ENCODE peak calls at places on chromosomes 1 and 21, in eight cellular contexts. P is GM12864; L is Calu3; X is T-cell; A is type B pancreatic cell; J is C1 segment of cervical spinal cord; O is retina; K is naive thymus-derived CD4-positive, alpha-beta T cell. U is an unnamed sample.

GRCh38 chr1:43432171-43432860 is 21.4 kb downstream of the HYI start:
- DNase-seq in L (no peak), P (no peak), O (no peak), J (no peak), A (no peak), X (no peak), K (no peak), U (no peak)

GRCh38 chr1:244192336-244192735 is 141.3 kb downstream of the ZBTB18 start:
- DNase-seq in J (no peak), L (no peak), K (no peak), P (no peak), O (no peak), X (no peak), A (no peak), U (no peak)

GRCh38 chr1:48859429-48859828 is 82.7 kb upstream of the BEND5 start:
- DNase-seq in P (no peak), O (no peak), A (no peak), J (no peak), L (no peak), K (no peak), X (no peak), U (no peak)

GRCh38 chr1:118338991-118339390 is 154.0 kb upstream of the SPAG17 start:
- DNase-seq in A (no peak), L (no peak), K (no peak), O (no peak), P (no peak), X (no peak), J (no peak), U (no peak)

GRCh38 chr1:218779341-218779831 is 394.3 kb upstream of the LYPLAL1 start:
- DNase-seq in P (no peak), O (no peak), X (no peak), J (no peak), K (no peak), L (peak), A (no peak), U (no peak)

GRCh38 chr1:55542901-55543504 is 327.8 kb upstream of the USP24 start:
- DNase-seq in L (no peak), A (no peak), O (no peak), J (no peak), K (no peak), P (no peak), X (no peak), U (no peak)

GRCh38 chr1:156421062-156421938 is 52.3 kb downstream of the RHBG start:
- DNase-seq in P (peak), A (peak), K (peak), J (peak), O (peak), X (peak), L (peak), U (peak)

GRCh38 chr21:38999148-38999547 is 184.1 kb downstream of the PSMG1 start:
- DNase-seq in X (no peak), K (no peak), A (no peak), P (no peak), L (no peak), O (no peak), J (no peak), U (no peak)

GRCh38 chr21:27196651-27197050 is 229.8 kb upstream of the ADAMTS5 start:
- DNase-seq in K (no peak), O (no peak), J (no peak), L (no peak), P (no peak), X (no peak), A (no peak), U (no peak)

GRCh38 chr1:243943671-243944428 is 93.8 kb upstream of the AKT3 start:
- DNase-seq in L (peak), X (no peak), O (no peak), P (no peak), J (no peak), K (no peak), A (no peak), U (no peak)

GRCh38 chr1:28917757-28918118 is 3.4 kb downstream of the EPB41 start:
- DNase-seq in L (no peak), K (no peak), P (no peak), X (no peak), J (no peak), O (no peak), A (no peak), U (no peak)

GRCh38 chr1:196450143-196450911 is 157.9 kb downstream of the KCNT2 start:
- DNase-seq in K (no peak), X (no peak), L (no peak), J (no peak), O (no peak), P (no peak), A (no peak), U (no peak)

GRCh38 chr1:164774413-164774812 is 215.4 kb downstream of the PBX1 start:
- DNase-seq in J (no peak), O (no peak), X (no peak), P (no peak), L (no peak), K (no peak), A (no peak), U (no peak)

GRCh38 chr1:167518331-167518700 is at the start of gene CD247:
- DNase-seq in X (peak), K (peak), O (no peak), J (no peak), A (no peak), L (no peak), P (no peak), U (no peak)

GRCh38 chr1:12556957-12557935 is 60.8 kb downstream of the DHRS3 start:
- DNase-seq in P (no peak), O (no peak), X (no peak), L (no peak), J (no peak), A (no peak), K (no peak), U (no peak)

GRCh38 chr1:43241352-43241953 is 28.3 kb upstream of the TMEM125 start:
- DNase-seq in X (no peak), P (no peak), K (no peak), J (no peak), L (peak), A (no peak), O (no peak), U (no peak)

GRCh38 chr1:11787251-11787803 is 18.4 kb downstream of the MTHFR start:
- DNase-seq in J (no peak), L (peak), A (no peak), P (no peak), O (no peak), X (no peak), K (no peak), U (no peak)

GRCh38 chr1:159957824-159958268 is 3.8 kb upstream of the SLAMF9 start:
- DNase-seq in X (no peak), O (peak), A (no peak), J (no peak), L (no peak), P (no peak), K (no peak), U (no peak)

GRCh38 chr1:70042090-70042716 is 163.2 kb downstream of the LRRC40 start:
- DNase-seq in A (no peak), J (no peak), L (no peak), K (no peak), X (no peak), P (no peak), O (no peak), U (no peak)

GRCh38 chr1:64343105-64343960 is 126.6 kb upstream of the CACHD1 start:
- DNase-seq in L (peak), A (no peak), P (no peak), X (no peak), K (no peak), J (no peak), O (no peak), U (no peak)

GRCh38 chr1:148362141-148362929 is 120.8 kb downstream of the PPIAL4G start:
- DNase-seq in L (peak), J (no peak), X (no peak), P (no peak), A (no peak), O (peak), K (no peak), U (no peak)

GRCh38 chr1:226474443-226475111 is 66.7 kb upstream of the PARP1 start:
- DNase-seq in L (no peak), K (no peak), J (no peak), P (no peak), O (peak), X (no peak), A (no peak), U (no peak)

GRCh38 chr1:181251001-181251712 is 162.7 kb downstream of the IER5 start:
- DNase-seq in A (no peak), O (no peak), J (no peak), L (peak), X (no peak), K (no peak), P (no peak), U (no peak)

GRCh38 chr1:54403808-54404261 is 2.4 kb downstream of the SSBP3 start:
- DNase-seq in J (no peak), A (no peak), L (no peak), K (no peak), P (no peak), O (no peak), X (no peak), U (no peak)

GRCh38 chr1:198231776-198232175 is 75.0 kb downstream of the NEK7 start:
- DNase-seq in J (no peak), O (no peak), A (no peak), X (no peak), L (no peak), K (no peak), P (no peak), U (no peak)

GRCh38 chr1:16046865-16047264 is 3.3 kb downstream of the CLCNKB start:
- DNase-seq in A (no peak), L (no peak), X (no peak), P (no peak), K (no peak), J (no peak), O (no peak), U (no peak)

GRCh38 chr1:147534386-147534785 is 6.9 kb upstream of the BCL9 start:
- DNase-seq in P (no peak), X (no peak), O (no peak), A (no peak), L (no peak), K (no peak), J (no peak), U (no peak)

GRCh38 chr1:39087109-39087834 is 61.1 kb downstream of the NDUFS5 start:
- DNase-seq in A (no peak), L (no peak), P (no peak), J (no peak), O (no peak), X (no peak), K (no peak), U (peak)

GRCh38 chr1:174301295-174302077 is 142.2 kb downstream of the RABGAP1L start:
- DNase-seq in O (no peak), A (no peak), L (no peak), J (no peak), K (no peak), X (no peak), P (no peak), U (no peak)

GRCh38 chr21:38852278-38852677 is 46.5 kb downstream of the ETS2 start:
- DNase-seq in K (no peak), X (no peak), A (no peak), J (no peak), P (no peak), O (no peak), L (no peak), U (no peak)

GRCh38 chr1:12052008-12052573 is 11.0 kb upstream of the TNFRSF8 start:
- DNase-seq in X (no peak), A (no peak), O (no peak), J (peak), L (peak), K (no peak), P (peak), U (no peak)

GRCh38 chr1:8211620-8212442 is 106.1 kb upstream of the SLC45A1 start:
- DNase-seq in X (no peak), J (no peak), K (no peak), L (peak), O (no peak), P (no peak), A (no peak), U (no peak)

GRCh38 chr1:3545363-3546047 is 65.8 kb downstream of the MEGF6 start:
- DNase-seq in X (no peak), P (no peak), A (no peak), J (no peak), O (no peak), L (no peak), K (no peak), U (no peak)

GRCh38 chr1:214329456-214330220 is 48.7 kb downstream of the SMYD2 start:
- DNase-seq in O (no peak), P (no peak), J (no peak), K (no peak), X (no peak), L (no peak), A (no peak), U (no peak)

GRCh38 chr1:21955474-21956281 is 18.6 kb upstream of the HSPG2 start:
- DNase-seq in J (no peak), P (no peak), L (no peak), K (no peak), O (no peak), X (no peak), A (no peak), U (no peak)

GRCh38 chr21:45002381-45003204 is 62.8 kb downstream of the SLX9 start:
- DNase-seq in J (no peak), O (no peak), A (no peak), L (no peak), X (no peak), P (no peak), K (no peak), U (no peak)

GRCh38 chr1:92481598-92482403 is 4.9 kb downstream of the GFI1 start:
- DNase-seq in O (peak), L (no peak), P (no peak), X (no peak), A (no peak), J (no peak), K (no peak), U (no peak)

GRCh38 chr1:31985430-31985829 is 28.2 kb upstream of the KHDRBS1 start:
- DNase-seq in A (no peak), K (no peak), X (no peak), O (no peak), P (peak), J (no peak), L (no peak), U (no peak)

U was measured in dorsolateral prefrontal cortex.